ENCODE peak calls at places on chromosomes 5 and 9, in six cellular contexts. N, Z, B, M, E and P are unnamed samples.

GRCh38 chr9:92770005-92770995 is 5.7 kb upstream of the BICD2 start:
- DNase-seq in Z (no peak), M (peak), N (no peak), B (no peak), E (no peak), P (peak)

GRCh38 chr5:124980174-124980941 is 233.9 kb upstream of the ZNF608 start:
- DNase-seq in E (no peak), Z (no peak), N (no peak), B (no peak), M (peak), P (no peak)

GRCh38 chr5:141862936-141863543 is 15.2 kb downstream of the PCDH1 start:
- DNase-seq in N (no peak), B (no peak), E (no peak), Z (no peak), M (no peak), P (no peak)

GRCh38 chr5:132667761-132668705 is 5.8 kb upstream of the IL4 start:
- DNase-seq in B (no peak), N (no peak), Z (no peak), E (no peak), M (no peak), P (peak)

GRCh38 chr9:93962561-93963440 is 7.6 kb upstream of the BARX1 start:
- DNase-seq in M (peak), N (peak), B (peak), E (peak), Z (peak), P (peak)

GRCh38 chr5:65971643-65972042 is 45.3 kb downstream of the ERBIN start:
- DNase-seq in E (no peak), N (no peak), B (no peak), M (no peak), Z (no peak), P (no peak)

GRCh38 chr5:16493261-16493660 is 27.7 kb upstream of the ZNF622 start:
- DNase-seq in B (no peak), E (no peak), N (no peak), M (no peak), Z (no peak), P (no peak)

GRCh38 chr5:9519537-9519936 is 26.3 kb downstream of the SEMA5A start:
- DNase-seq in Z (no peak), B (no peak), M (no peak), N (no peak), E (no peak), P (no peak)

GRCh38 chr9:15735083-15735974 is 182.5 kb downstream of the CCDC171 start:
- DNase-seq in M (no peak), B (no peak), Z (no peak), E (no peak), N (peak), P (no peak)

GRCh38 chr5:149406203-149406978 is 27.3 kb upstream of the IL17B start:
- DNase-seq in E (no peak), M (no peak), N (peak), B (no peak), Z (no peak), P (peak)

GRCh38 chr5:1763960-1764605 is 35.6 kb downstream of the MRPL36 start:
- DNase-seq in N (no peak), E (no peak), Z (no peak), M (no peak), B (no peak), P (no peak)

GRCh38 chr9:108866001-108866420 is 3.9 kb downstream of the ACTL7A start:
- DNase-seq in N (no peak), M (no peak), Z (no peak), E (no peak), B (no peak), P (no peak)

GRCh38 chr9:126049088-126049487 is 277.5 kb upstream of the MVB12B start:
- DNase-seq in E (no peak), B (no peak), Z (no peak), N (no peak), M (no peak), P (peak)

GRCh38 chr5:132819468-132819867 is 6.4 kb downstream of the SOWAHA start:
- DNase-seq in Z (no peak), B (no peak), M (no peak), N (no peak), E (no peak), P (no peak)

GRCh38 chr5:91072891-91073290 is 310.2 kb downstream of the ARRDC3 start:
- DNase-seq in B (no peak), N (no peak), Z (no peak), E (no peak), M (no peak), P (no peak)

GRCh38 chr5:132951858-132952257 is 11.6 kb downstream of the AFF4 start:
- DNase-seq in E (no peak), B (no peak), M (no peak), Z (no peak), N (no peak), P (no peak)

GRCh38 chr5:110414360-110414759 is 312.1 kb downstream of the TMEM232 start:
- DNase-seq in E (no peak), B (no peak), Z (no peak), M (no peak), N (peak), P (no peak)

GRCh38 chr5:180159756-180160155 is 49.3 kb downstream of the RASGEF1C start:
- DNase-seq in E (no peak), B (no peak), N (no peak), Z (no peak), M (no peak), P (no peak)

GRCh38 chr5:10607023-10607665 is 43.3 kb downstream of the ANKRD33B start:
- DNase-seq in N (peak), Z (no peak), E (no peak), B (no peak), M (peak), P (peak)

GRCh38 chr5:146475190-146475801 is 28.2 kb downstream of the TCERG1 start:
- DNase-seq in M (no peak), B (no peak), E (no peak), N (no peak), Z (no peak), P (no peak)

GRCh38 chr5:127562252-127562651 is 44.8 kb downstream of the PRRC1 start:
- DNase-seq in N (no peak), Z (no peak), B (no peak), E (no peak), M (peak), P (peak)

GRCh38 chr9:121685146-121685794 is 33.8 kb downstream of the DAB2IP start:
- DNase-seq in E (no peak), Z (no peak), N (no peak), B (no peak), M (no peak), P (no peak)

GRCh38 chr5:1516615-1517601 is 6.9 kb downstream of the LPCAT1 start:
- DNase-seq in B (no peak), M (peak), N (peak), E (no peak), Z (no peak), P (no peak)

GRCh38 chr5:144104086-144104485 is 66.4 kb downstream of the YIPF5 start:
- DNase-seq in M (no peak), B (no peak), N (no peak), Z (no peak), E (no peak), P (no peak)

GRCh38 chr5:57780306-57780958 is 297.8 kb upstream of the ACTBL2 start:
- DNase-seq in E (no peak), M (no peak), B (no peak), Z (no peak), N (no peak), P (no peak)

GRCh38 chr5:179489015-179489414 is 61.3 kb upstream of the RUFY1 start:
- DNase-seq in B (no peak), M (no peak), E (no peak), Z (no peak), N (no peak), P (no peak)

GRCh38 chr9:78133751-78134150 is 102.1 kb upstream of the CEP78 start:
- DNase-seq in N (no peak), B (no peak), M (no peak), Z (no peak), E (no peak), P (no peak)

GRCh38 chr5:9337908-9338307 is 208.0 kb downstream of the SEMA5A start:
- DNase-seq in Z (no peak), E (no peak), N (peak), B (no peak), M (no peak), P (no peak)

GRCh38 chr5:664343-664993 is 28.7 kb downstream of the TPPP start:
- DNase-seq in B (no peak), N (no peak), E (no peak), Z (no peak), M (no peak), P (no peak)

GRCh38 chr9:108478431-108478837 is 377.4 kb downstream of the ACTL7B start:
- DNase-seq in Z (no peak), N (no peak), M (peak), E (no peak), B (no peak), P (no peak)

GRCh38 chr5:81789033-81789432 is 38.1 kb upstream of the SSBP2 start:
- DNase-seq in E (no peak), B (no peak), N (no peak), M (no peak), Z (no peak), P (no peak)

GRCh38 chr5:160787247-160787646 is 64.8 kb downstream of the ATP10B start:
- DNase-seq in M (peak), Z (no peak), B (no peak), N (no peak), E (no peak), P (no peak)

GRCh38 chr5:93884254-93884653 is 142.9 kb upstream of the POU5F2 start:
- DNase-seq in Z (no peak), B (no peak), M (no peak), N (no peak), E (no peak), P (no peak)

GRCh38 chr9:74035786-74036185 is 461.3 kb upstream of the RORB start:
- DNase-seq in N (no peak), B (no peak), M (no peak), E (no peak), Z (no peak), P (no peak)

GRCh38 chr9:94672811-94673487 is 33.6 kb upstream of the FBP1 start:
- DNase-seq in B (no peak), Z (no peak), M (no peak), E (no peak), N (peak), P (no peak)

GRCh38 chr5:21236896-21237830 is 1249.2 kb upstream of the CDH18 start:
- DNase-seq in N (no peak), E (no peak), M (no peak), Z (no peak), B (no peak), P (no peak)